ENCODE peak calls at places on chromosomes 6 and 20, in four cellular contexts. E, U, K and C are unnamed samples.

GRCh38 chr20:38573381-38573780 is 7.6 kb upstream of the ADIG start:
- DNase-seq in E (no peak), U (no peak), K (no peak), C (no peak)

GRCh38 chr6:143999406-143999805 is 8.7 kb downstream of the PLAGL1 start:
- DNase-seq in U (no peak), K (no peak), E (no peak), C (no peak)

GRCh38 chr6:29651413-29652197 is 5.3 kb upstream of the MOG start:
- DNase-seq in E (no peak), U (no peak), K (no peak), C (no peak)

GRCh38 chr20:25549866-25550477 is 35.4 kb downstream of the NINL start:
- DNase-seq in E (no peak), K (no peak), U (no peak), C (no peak)

GRCh38 chr6:116287668-116288282 is 8.0 kb upstream of the TSPYL1 start:
- DNase-seq in E (no peak), K (no peak), U (no peak), C (no peak)

GRCh38 chr6:125301435-125302391 is at the start of gene HDDC2:
- DNase-seq in U (peak; percentile 67), E (peak; percentile 68), K (peak; percentile 30), C (peak; percentile 83)

GRCh38 chr6:25882066-25882496 is 8.0 kb upstream of the SLC17A3 start:
- DNase-seq in E (peak; percentile 16), U (peak; percentile 85), K (peak; percentile 20), C (peak; percentile 13)

GRCh38 chr6:37938909-37939308 is 119.4 kb downstream of the ZFAND3 start:
- DNase-seq in U (no peak), K (no peak), E (no peak), C (no peak)

GRCh38 chr6:18269253-18269652 is 4.9 kb upstream of the DEK start:
- DNase-seq in U (no peak), E (no peak), K (no peak), C (no peak)

GRCh38 chr20:4507288-4507719 is 214.4 kb upstream of the PRND start:
- DNase-seq in U (no peak), E (no peak), K (no peak), C (no peak)

GRCh38 chr6:121437861-121438651 is 2.6 kb downstream of the GJA1 start:
- DNase-seq in E (peak; percentile 63), K (no peak), U (peak; percentile 71), C (peak; percentile 28)

GRCh38 chr6:144401736-144402733 is 116.9 kb downstream of the UTRN start:
- DNase-seq in U (no peak), E (no peak), K (no peak), C (no peak)

GRCh38 chr20:34701405-34702085 is 2.6 kb upstream of the TP53INP2 start:
- DNase-seq in U (no peak), K (no peak), E (no peak), C (no peak)

GRCh38 chr6:44012078-44012493 is 115.2 kb downstream of the MRPL14 start:
- DNase-seq in K (no peak), U (no peak), E (no peak), C (no peak)

GRCh38 chr6:19322691-19323470 is 514.3 kb upstream of the ID4 start:
- DNase-seq in E (no peak), U (no peak), K (no peak), C (no peak)

GRCh38 chr6:20147469-20147868 is 64.8 kb downstream of the MBOAT1 start:
- DNase-seq in U (no peak), E (no peak), K (no peak), C (no peak)

GRCh38 chr6:121856296-121856695 is 420.9 kb downstream of the GJA1 start:
- DNase-seq in E (no peak), K (no peak), U (no peak), C (no peak)

GRCh38 chr6:154276810-154277577 is 79.6 kb downstream of the IPCEF1 start:
- DNase-seq in K (no peak), E (no peak), U (no peak), C (no peak)

GRCh38 chr6:90160013-90160412 is 136.6 kb downstream of the BACH2 start:
- DNase-seq in K (no peak), U (no peak), E (no peak), C (no peak)

GRCh38 chr6:46592046-46592445 is 60.6 kb downstream of the CYP39A1 start:
- DNase-seq in K (no peak), E (no peak), U (no peak), C (no peak)

GRCh38 chr6:132506869-132507813 is 5.8 kb downstream of the STX7 start:
- DNase-seq in K (no peak), E (no peak), U (no peak), C (no peak)
- H3K4me1 ChIP-seq in K (peaks cover 15% of the 10 kb centered on the region), E (peaks cover 13% of the 10 kb centered on the region), U (no peaks in the 10 kb centered on the region), C (peaks cover 81% of the 10 kb centered on the region)

GRCh38 chr20:53658327-53658726 is 64.7 kb upstream of the ZNF217 start:
- DNase-seq in K (no peak), E (no peak), U (no peak), C (no peak)
- H3K4me1 ChIP-seq in K (peaks cover 55% of the 10 kb centered on the region), E (peaks cover 8% of the 10 kb centered on the region), U (no peaks in the 10 kb centered on the region), C (peaks cover 44% of the 10 kb centered on the region)

DNA sequence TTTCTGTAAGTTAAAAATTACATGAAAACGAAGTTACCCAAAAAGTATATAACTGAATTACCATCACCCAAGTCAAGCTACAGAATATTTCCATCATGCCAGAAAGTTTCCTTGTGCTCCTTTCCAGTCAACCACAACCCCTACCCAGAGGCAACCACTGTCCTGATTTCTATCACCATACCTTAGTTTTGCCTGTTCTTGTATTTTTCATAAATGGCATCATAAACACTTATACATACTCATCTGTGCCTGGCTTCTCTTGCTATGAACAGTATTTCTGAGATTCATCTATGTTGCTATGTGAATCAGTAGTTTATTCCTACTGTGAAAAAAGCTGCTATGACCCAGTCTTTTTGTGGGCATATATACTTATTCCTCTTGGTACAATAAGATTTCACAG is 7.4 kb downstream of the FKBP5 start:
- DNase-seq in U (no peak), E (no peak), K (no peak), C (no peak)
- H3K4me1 ChIP-seq in U (no peaks in the 10 kb centered on the region), E (peaks cover 13% of the 10 kb centered on the region), K (peaks cover 52% of the 10 kb centered on the region), C (peaks cover 84% of the 10 kb centered on the region)

GRCh38 chr6:56022678-56023077 is 147.3 kb upstream of the BMP5 start:
- DNase-seq in K (no peak), E (no peak), U (no peak), C (no peak)

GRCh38 chr6:56025785-56026184 is 150.4 kb upstream of the BMP5 start:
- DNase-seq in K (no peak), E (no peak), U (no peak), C (no peak)

GRCh38 chr6:56024931-56025330 is 149.5 kb upstream of the BMP5 start:
- DNase-seq in U (no peak), E (no peak), K (no peak), C (no peak)

GRCh38 chr6:56023829-56024228 is 148.4 kb upstream of the BMP5 start:
- DNase-seq in K (no peak), E (no peak), U (no peak), C (no peak)

GRCh38 chr6:56026461-56027180 is 151.2 kb upstream of the BMP5 start:
- DNase-seq in U (no peak), E (no peak), K (no peak), C (no peak)
- H3K4me1 ChIP-seq in U (no peaks in the 10 kb centered on the region), E (no peaks in the 10 kb centered on the region), K (no peaks in the 10 kb centered on the region), C (no peaks in the 10 kb centered on the region)

DNA sequence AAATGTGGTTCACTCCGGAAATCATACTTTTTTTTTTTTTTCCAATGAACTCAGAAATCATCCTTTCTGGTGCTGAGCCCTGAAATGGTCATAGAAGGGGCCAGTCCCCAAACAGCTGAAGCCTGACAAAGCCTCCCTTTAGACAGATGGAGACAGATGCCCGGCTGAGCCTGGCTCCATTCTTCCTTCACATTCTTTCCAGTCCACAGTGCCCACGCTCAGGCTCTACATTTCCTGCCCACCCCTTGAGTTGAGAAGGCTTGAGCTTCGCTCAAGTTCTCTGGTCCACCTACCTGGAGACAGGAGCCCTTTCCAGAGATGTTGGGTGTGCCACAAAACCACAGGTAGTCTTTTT is 41.2 kb downstream of the KCNK5 start:
- DNase-seq in K (no peak), U (no peak), E (no peak), C (no peak)
- H3K4me1 ChIP-seq in K (no peaks in the 10 kb centered on the region), U (no peaks in the 10 kb centered on the region), E (no peaks in the 10 kb centered on the region), C (no peaks in the 10 kb centered on the region)

DNA sequence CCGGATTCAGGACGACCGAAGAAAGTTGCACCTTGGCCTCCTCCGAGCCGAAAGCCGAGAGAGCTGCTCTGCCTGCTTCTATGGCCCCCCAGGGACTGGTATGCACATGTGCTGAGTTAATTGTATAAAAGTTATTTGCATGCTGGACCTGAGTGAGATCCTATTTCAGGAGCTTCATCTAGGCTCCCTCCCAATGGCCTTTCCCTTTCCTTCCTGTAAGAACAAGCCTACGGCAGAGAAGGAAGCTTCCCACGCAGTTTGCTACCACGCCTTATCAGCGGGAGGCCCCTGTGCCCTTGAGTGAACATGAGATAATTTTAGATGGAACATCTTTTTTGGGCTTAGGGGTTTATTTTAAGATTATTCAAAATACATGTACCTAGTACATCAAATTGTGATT is 65.9 kb downstream of the RIN2 start:
- DNase-seq in E (no peak), K (no peak), U (no peak), C (no peak)
- H3K4me1 ChIP-seq in E (no peaks in the 10 kb centered on the region), K (no peaks in the 10 kb centered on the region), U (no peaks in the 10 kb centered on the region), C (peaks cover 64% of the 10 kb centered on the region)

DNA sequence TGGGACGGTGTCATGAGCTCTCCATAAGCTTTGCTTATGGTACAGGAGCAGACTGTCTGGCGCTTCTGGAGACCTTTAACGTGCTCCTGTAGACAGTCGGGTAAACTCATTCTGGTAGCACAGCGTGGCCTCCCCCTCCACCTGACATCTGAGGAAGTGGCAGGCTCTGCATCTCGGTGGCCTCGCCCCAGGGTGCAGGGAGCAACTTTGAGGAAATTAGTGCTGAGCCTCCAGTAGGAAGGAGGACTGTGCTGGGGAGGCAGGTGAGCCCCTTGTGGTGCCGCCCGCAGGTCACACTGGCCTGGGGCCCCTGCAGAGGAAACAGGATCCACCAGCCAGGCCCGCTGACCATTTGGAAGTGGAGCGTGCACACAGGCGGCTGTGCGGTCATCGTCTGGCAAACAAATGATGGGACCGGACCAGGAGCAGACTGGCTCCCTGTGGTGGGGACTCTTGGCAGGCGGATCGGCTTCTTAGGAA is 57.9 kb downstream of the SYNJ2 start:
- DNase-seq in U (peak; percentile 23), K (no peak), E (no peak), C (peak; percentile 29)
- H3K4me1 ChIP-seq in U (no peaks in the 10 kb centered on the region), K (peaks cover 4% of the 10 kb centered on the region), E (peaks cover 22% of the 10 kb centered on the region), C (peaks cover 53% of the 10 kb centered on the region)

GRCh38 chr6:52496609-52497008 is 76.5 kb downstream of the EFHC1 start:
- DNase-seq in E (no peak), U (no peak), K (no peak), C (no peak)

GRCh38 chr6:52495859-52496396 is 75.8 kb downstream of the EFHC1 start:
- DNase-seq in K (no peak), E (no peak), U (no peak), C (no peak)

GRCh38 chr6:52499026-52499425 is 77.8 kb downstream of the TRAM2 start:
- DNase-seq in U (no peak), K (no peak), E (no peak), C (no peak)

GRCh38 chr6:52498538-52499017 is 78.3 kb downstream of the TRAM2 start:
- DNase-seq in U (no peak), E (no peak), K (no peak), C (no peak)

GRCh38 chr6:52497652-52498408 is 77.7 kb downstream of the EFHC1 start:
- DNase-seq in K (no peak), E (no peak), U (no peak), C (peak; percentile 46)
- H3K4me1 ChIP-seq in K (no peaks in the 10 kb centered on the region), E (peaks cover 3% of the 10 kb centered on the region), U (no peaks in the 10 kb centered on the region), C (peaks cover 57% of the 10 kb centered on the region)